ENCODE peak calls at places on chromosomes 5 and 9, in seven cellular contexts. One of them, this sample, is unnamed.

GRCh38 chr9:34072868-34073590 is 24.3 kb upstream of the UBAP2 start:
- DNase-seq in BJ: peak
- DNase-seq in choroid plexus epithelial cell: peak
- DNase-seq in tibial nerve: no peak
- DNase-seq in mesothelial cell of epicardium: no peak
- DNase-seq in heart right ventricle: no peak
- DNase-seq in neural crest cell: no peak
- DNase-seq in this sample: no peak

GRCh38 chr9:131417264-131418142 is 23.6 kb downstream of the PRRC2B start:
- DNase-seq in BJ: no peak
- DNase-seq in choroid plexus epithelial cell: no peak
- DNase-seq in tibial nerve: no peak
- DNase-seq in mesothelial cell of epicardium: no peak
- DNase-seq in heart right ventricle: no peak
- DNase-seq in neural crest cell: no peak
- DNase-seq in this sample: no peak

GRCh38 chr5:148860599-148860998 is 34.2 kb downstream of the ADRB2 start:
- DNase-seq in BJ: no peak
- DNase-seq in choroid plexus epithelial cell: no peak
- DNase-seq in tibial nerve: no peak
- DNase-seq in mesothelial cell of epicardium: no peak
- DNase-seq in heart right ventricle: no peak
- DNase-seq in neural crest cell: no peak
- DNase-seq in this sample: no peak

GRCh38 chr5:5037674-5038073 is 102.5 kb upstream of the ADAMTS16 start:
- DNase-seq in BJ: no peak
- DNase-seq in choroid plexus epithelial cell: no peak
- DNase-seq in tibial nerve: no peak
- DNase-seq in mesothelial cell of epicardium: no peak
- DNase-seq in heart right ventricle: no peak
- DNase-seq in neural crest cell: no peak
- DNase-seq in this sample: no peak

GRCh38 chr5:109859537-109859936 is 169.8 kb downstream of the MAN2A1 start:
- DNase-seq in BJ: no peak
- DNase-seq in choroid plexus epithelial cell: no peak
- DNase-seq in tibial nerve: no peak
- DNase-seq in mesothelial cell of epicardium: no peak
- DNase-seq in heart right ventricle: no peak
- DNase-seq in neural crest cell: no peak
- DNase-seq in this sample: no peak

GRCh38 chr9:88988796-88989641 is 2.2 kb upstream of the S1PR3 start:
- DNase-seq in BJ: peak
- DNase-seq in choroid plexus epithelial cell: peak
- DNase-seq in tibial nerve: no peak
- DNase-seq in mesothelial cell of epicardium: no peak
- DNase-seq in heart right ventricle: no peak
- DNase-seq in neural crest cell: no peak
- DNase-seq in this sample: no peak

GRCh38 chr5:139743001-139743771 is 52.4 kb upstream of the PSD2 start:
- DNase-seq in BJ: no peak
- DNase-seq in choroid plexus epithelial cell: no peak
- DNase-seq in tibial nerve: no peak
- DNase-seq in mesothelial cell of epicardium: no peak
- DNase-seq in heart right ventricle: no peak
- DNase-seq in neural crest cell: no peak
- DNase-seq in this sample: no peak

GRCh38 chr9:74963043-74963442 is 10.3 kb upstream of the C9orf40 start:
- DNase-seq in BJ: no peak
- DNase-seq in choroid plexus epithelial cell: no peak
- DNase-seq in tibial nerve: no peak
- DNase-seq in mesothelial cell of epicardium: no peak
- DNase-seq in heart right ventricle: no peak
- DNase-seq in neural crest cell: no peak
- DNase-seq in this sample: no peak

GRCh38 chr5:21810737-21811316 is 1042.3 kb downstream of the CDH12 start:
- DNase-seq in BJ: no peak
- DNase-seq in choroid plexus epithelial cell: peak
- DNase-seq in tibial nerve: no peak
- DNase-seq in mesothelial cell of epicardium: no peak
- DNase-seq in heart right ventricle: no peak
- DNase-seq in neural crest cell: no peak
- DNase-seq in this sample: no peak

GRCh38 chr5:109413463-109413862 is 3.7 kb upstream of the PJA2 start:
- DNase-seq in BJ: no peak
- DNase-seq in choroid plexus epithelial cell: peak
- DNase-seq in tibial nerve: no peak
- DNase-seq in mesothelial cell of epicardium: no peak
- DNase-seq in heart right ventricle: peak
- DNase-seq in neural crest cell: no peak
- DNase-seq in this sample: no peak

GRCh38 chr5:92401492-92401891 is 1018.4 kb upstream of the ARRDC3 start:
- DNase-seq in BJ: no peak
- DNase-seq in choroid plexus epithelial cell: peak
- DNase-seq in tibial nerve: no peak
- DNase-seq in mesothelial cell of epicardium: no peak
- DNase-seq in heart right ventricle: no peak
- DNase-seq in neural crest cell: no peak
- DNase-seq in this sample: no peak

GRCh38 chr5:176201811-176202210 is 36.4 kb upstream of the SIMC1 start:
- DNase-seq in BJ: no peak
- DNase-seq in choroid plexus epithelial cell: no peak
- DNase-seq in tibial nerve: no peak
- DNase-seq in mesothelial cell of epicardium: no peak
- DNase-seq in heart right ventricle: no peak
- DNase-seq in neural crest cell: no peak
- DNase-seq in this sample: no peak

GRCh38 chr9:115849679-115850412 is 303.7 kb upstream of the PAPPA start:
- DNase-seq in BJ: peak
- DNase-seq in choroid plexus epithelial cell: no peak
- DNase-seq in tibial nerve: peak
- DNase-seq in mesothelial cell of epicardium: no peak
- DNase-seq in heart right ventricle: no peak
- DNase-seq in neural crest cell: no peak
- DNase-seq in this sample: no peak

GRCh38 chr5:60797482-60798153 is 46.5 kb downstream of the ELOVL7 start:
- DNase-seq in BJ: no peak
- DNase-seq in choroid plexus epithelial cell: no peak
- DNase-seq in tibial nerve: no peak
- DNase-seq in mesothelial cell of epicardium: no peak
- DNase-seq in heart right ventricle: no peak
- DNase-seq in neural crest cell: no peak
- DNase-seq in this sample: no peak

GRCh38 chr9:28598396-28598795 is 1025.1 kb upstream of the C9orf72 start:
- DNase-seq in BJ: no peak
- DNase-seq in choroid plexus epithelial cell: no peak
- DNase-seq in tibial nerve: no peak
- DNase-seq in mesothelial cell of epicardium: no peak
- DNase-seq in heart right ventricle: no peak
- DNase-seq in neural crest cell: no peak
- DNase-seq in this sample: no peak

GRCh38 chr5:17221843-17222614 is 4.6 kb downstream of the BASP1 start:
- DNase-seq in BJ: no peak
- DNase-seq in choroid plexus epithelial cell: peak
- DNase-seq in tibial nerve: no peak
- DNase-seq in mesothelial cell of epicardium: no peak
- DNase-seq in heart right ventricle: no peak
- DNase-seq in neural crest cell: no peak
- DNase-seq in this sample: no peak

GRCh38 chr5:1204693-1205242 is 3.4 kb downstream of the SLC6A19 start:
- DNase-seq in BJ: no peak
- DNase-seq in choroid plexus epithelial cell: peak
- DNase-seq in tibial nerve: no peak
- DNase-seq in mesothelial cell of epicardium: no peak
- DNase-seq in heart right ventricle: no peak
- DNase-seq in neural crest cell: no peak
- DNase-seq in this sample: no peak

GRCh38 chr5:147098233-147098790 is 136.5 kb upstream of the STK32A start:
- DNase-seq in BJ: peak
- DNase-seq in choroid plexus epithelial cell: peak
- DNase-seq in tibial nerve: peak
- DNase-seq in mesothelial cell of epicardium: no peak
- DNase-seq in heart right ventricle: peak
- DNase-seq in neural crest cell: peak
- DNase-seq in this sample: no peak

GRCh38 chr5:104298518-104298917 is 735.9 kb upstream of the NUDT12 start:
- DNase-seq in BJ: no peak
- DNase-seq in choroid plexus epithelial cell: no peak
- DNase-seq in tibial nerve: no peak
- DNase-seq in mesothelial cell of epicardium: no peak
- DNase-seq in heart right ventricle: no peak
- DNase-seq in neural crest cell: no peak
- DNase-seq in this sample: no peak

GRCh38 chr9:107044872-107045271 is 181.9 kb downstream of the ZNF462 start:
- DNase-seq in BJ: no peak
- DNase-seq in choroid plexus epithelial cell: no peak
- DNase-seq in tibial nerve: no peak
- DNase-seq in mesothelial cell of epicardium: no peak
- DNase-seq in heart right ventricle: no peak
- DNase-seq in neural crest cell: no peak
- DNase-seq in this sample: no peak
- TF ChIP-seq CTCF in BJ: no peak
- TF ChIP-seq CTCF in choroid plexus epithelial cell: peak
- TF ChIP-seq CTCF in tibial nerve: no peak
- TF ChIP-seq CTCF in mesothelial cell of epicardium: no peak
- TF ChIP-seq CTCF in heart right ventricle: no peak
- TF ChIP-seq CTCF in neural crest cell: peak
- TF ChIP-seq CTCF in this sample: no peak

DNA sequence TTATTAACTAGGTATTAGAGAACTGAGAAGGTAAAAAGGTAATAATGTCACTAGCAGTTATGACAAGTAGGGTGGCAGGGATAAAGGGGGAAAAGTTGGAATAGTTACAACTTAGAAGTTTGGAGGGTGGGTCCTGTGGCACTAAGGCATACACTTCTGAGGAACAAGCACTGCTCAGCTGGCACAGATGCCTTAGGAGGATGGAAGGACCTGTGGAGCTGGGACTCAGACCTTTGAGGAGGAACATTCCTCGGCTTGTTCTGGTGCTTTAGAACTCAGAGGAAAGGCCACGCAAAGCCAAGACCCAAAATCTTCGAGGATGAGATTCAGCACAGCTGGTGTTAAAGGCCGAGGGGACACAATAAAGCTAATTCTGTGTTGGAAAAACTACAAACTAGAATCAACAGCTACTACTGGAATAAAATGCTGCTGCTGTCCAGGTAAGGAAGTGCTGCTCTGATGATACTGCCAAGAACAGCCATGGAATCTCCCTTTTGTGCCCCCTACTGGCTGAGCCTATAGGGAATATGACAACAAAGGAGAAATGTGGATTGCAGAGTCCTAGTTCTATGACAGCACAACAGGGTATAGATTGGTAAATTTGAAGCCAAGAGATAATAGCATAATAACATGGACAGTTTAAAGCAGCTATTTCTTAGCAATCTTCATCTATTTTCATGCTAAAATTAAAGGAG is 126.7 kb downstream of the SLC25A46 start:
- DNase-seq in BJ: no peak
- DNase-seq in choroid plexus epithelial cell: peak
- DNase-seq in tibial nerve: no peak
- DNase-seq in mesothelial cell of epicardium: no peak
- DNase-seq in heart right ventricle: no peak
- DNase-seq in neural crest cell: peak
- DNase-seq in this sample: no peak
- TF ChIP-seq CTCF in BJ: peak
- TF ChIP-seq CTCF in choroid plexus epithelial cell: peak
- TF ChIP-seq CTCF in tibial nerve: no peak
- TF ChIP-seq CTCF in mesothelial cell of epicardium: peak
- TF ChIP-seq CTCF in heart right ventricle: no peak
- TF ChIP-seq CTCF in neural crest cell: peak
- TF ChIP-seq CTCF in this sample: no peak

DNA sequence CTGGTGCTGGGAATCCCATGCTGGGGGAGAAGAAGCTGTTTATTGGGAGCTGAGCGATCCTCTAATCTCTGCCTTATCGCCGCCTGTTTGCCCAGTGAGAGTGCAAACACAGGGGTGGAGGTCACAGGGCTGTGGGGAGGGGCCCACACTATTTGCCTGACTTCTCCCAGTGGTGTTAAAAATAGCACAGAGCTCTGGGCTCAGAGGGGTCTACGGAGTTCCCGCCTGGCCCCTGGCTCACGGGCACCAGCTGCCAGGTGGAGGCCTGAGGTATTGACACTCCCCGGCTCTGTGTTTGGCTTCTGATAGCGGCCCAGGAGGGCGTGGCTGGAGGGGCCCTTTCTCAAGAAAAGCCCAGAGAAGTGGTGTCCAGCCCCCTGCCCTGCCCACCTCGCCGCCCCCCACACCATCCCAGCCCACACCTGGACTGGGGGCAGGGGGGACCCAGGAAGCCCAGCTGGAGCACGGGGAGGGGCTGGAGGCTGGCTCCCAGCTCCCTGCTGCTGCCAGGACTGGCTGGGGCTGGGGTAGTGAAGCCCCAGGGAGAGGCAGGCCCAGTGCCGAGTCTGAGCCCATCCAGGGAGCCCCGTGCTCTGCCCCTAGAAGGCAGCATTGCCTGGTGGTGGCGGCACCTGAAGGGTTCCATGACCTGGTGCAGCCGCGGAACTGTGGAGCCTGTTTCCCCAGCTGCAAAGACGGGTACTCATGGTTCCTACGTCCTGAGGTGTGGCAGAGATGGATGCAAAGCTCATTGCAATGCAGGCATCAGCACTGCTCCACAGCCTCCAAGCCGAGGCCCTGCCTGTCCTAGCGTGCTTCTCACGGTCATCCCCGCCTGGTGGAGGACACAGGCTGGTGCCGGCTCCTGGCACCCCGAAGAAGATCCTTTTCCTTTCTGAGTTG is 35.7 kb upstream of the EGFL7 start:
- DNase-seq in BJ: no peak
- DNase-seq in choroid plexus epithelial cell: no peak
- DNase-seq in tibial nerve: no peak
- DNase-seq in mesothelial cell of epicardium: peak
- DNase-seq in heart right ventricle: peak
- DNase-seq in neural crest cell: no peak
- DNase-seq in this sample: no peak
- TF ChIP-seq CTCF in BJ: no peak
- TF ChIP-seq CTCF in choroid plexus epithelial cell: peak
- TF ChIP-seq CTCF in tibial nerve: no peak
- TF ChIP-seq CTCF in mesothelial cell of epicardium: peak
- TF ChIP-seq CTCF in heart right ventricle: no peak
- TF ChIP-seq CTCF in neural crest cell: peak
- TF ChIP-seq CTCF in this sample: no peak

GRCh38 chr5:114790403-114790792 is 379.3 kb downstream of the TRIM36 start:
- DNase-seq in BJ: no peak
- DNase-seq in choroid plexus epithelial cell: no peak
- DNase-seq in tibial nerve: no peak
- DNase-seq in mesothelial cell of epicardium: no peak
- DNase-seq in heart right ventricle: no peak
- DNase-seq in neural crest cell: no peak
- DNase-seq in this sample: no peak

DNA sequence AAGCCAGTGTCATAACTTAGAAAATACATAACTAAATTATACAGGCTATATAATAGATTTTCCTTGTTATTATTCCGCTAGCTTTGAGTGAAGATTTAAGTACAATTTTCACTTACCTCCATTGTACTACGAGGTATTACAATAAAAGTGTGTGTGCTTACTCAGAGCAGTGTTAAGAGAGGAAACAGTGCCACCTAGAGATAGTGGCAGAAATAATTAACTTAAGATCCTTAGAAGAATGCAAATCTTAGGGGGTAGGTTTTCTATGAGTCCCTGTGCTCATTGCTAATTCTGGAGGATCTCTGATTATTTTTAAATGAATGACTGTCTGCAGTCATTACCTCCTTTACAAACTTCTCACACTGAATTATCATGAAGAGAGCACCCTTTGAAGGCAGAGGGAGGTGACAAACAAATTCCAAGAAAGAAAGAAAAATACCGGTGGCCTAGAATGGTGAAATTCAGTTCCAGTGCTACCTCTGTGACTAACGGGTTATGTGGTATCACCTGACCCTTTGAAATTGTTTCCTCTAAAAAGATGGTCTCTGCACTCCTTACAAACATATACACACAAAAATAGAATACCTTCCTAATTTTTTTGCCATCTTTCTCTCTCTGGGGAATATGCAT is 379.8 kb downstream of the TRIM36 start:
- DNase-seq in BJ: no peak
- DNase-seq in choroid plexus epithelial cell: peak
- DNase-seq in tibial nerve: no peak
- DNase-seq in mesothelial cell of epicardium: no peak
- DNase-seq in heart right ventricle: no peak
- DNase-seq in neural crest cell: no peak
- DNase-seq in this sample: no peak
- TF ChIP-seq CTCF in BJ: peak
- TF ChIP-seq CTCF in choroid plexus epithelial cell: no peak
- TF ChIP-seq CTCF in tibial nerve: no peak
- TF ChIP-seq CTCF in mesothelial cell of epicardium: peak
- TF ChIP-seq CTCF in heart right ventricle: no peak
- TF ChIP-seq CTCF in neural crest cell: peak
- TF ChIP-seq CTCF in this sample: no peak

This sample was measured in omental fat pad.